ENCODE peak calls at places on chromosomes 6 and 20, in nine cellular contexts. One of them, this sample, is unnamed.

GRCh38 chr6:160027931-160028330 is 59.0 kb downstream of the IGF2R start:
- DNase-seq in brain microvascular endothelial cell: peak; percentile 47
- DNase-seq in fibroblast of villous mesenchyme: no peak
- DNase-seq in heart left ventricle: no peak
- DNase-seq in upper lobe of right lung: no peak
- DNase-seq in tibial nerve: no peak
- DNase-seq in RWPE2: no peak
- DNase-seq in pancreas: no peak
- DNase-seq in colonic mucosa: no peak
- DNase-seq in this sample: no peak

GRCh38 chr6:28807682-28808280 is 116.0 kb downstream of the TRIM27 start:
- DNase-seq in brain microvascular endothelial cell: peak; percentile 80
- DNase-seq in fibroblast of villous mesenchyme: peak; percentile 33
- DNase-seq in heart left ventricle: no peak
- DNase-seq in upper lobe of right lung: no peak
- DNase-seq in tibial nerve: no peak
- DNase-seq in RWPE2: no peak
- DNase-seq in pancreas: no peak
- DNase-seq in colonic mucosa: peak; percentile 42
- DNase-seq in this sample: no peak

GRCh38 chr20:40728996-40729395 is 40.0 kb upstream of the MAFB start:
- DNase-seq in brain microvascular endothelial cell: no peak
- DNase-seq in fibroblast of villous mesenchyme: no peak
- DNase-seq in heart left ventricle: no peak
- DNase-seq in upper lobe of right lung: no peak
- DNase-seq in tibial nerve: no peak
- DNase-seq in RWPE2: no peak
- DNase-seq in pancreas: no peak
- DNase-seq in colonic mucosa: no peak
- DNase-seq in this sample: no peak

GRCh38 chr6:115753446-115753845 is 307.2 kb downstream of the FRK start:
- DNase-seq in brain microvascular endothelial cell: no peak
- DNase-seq in fibroblast of villous mesenchyme: no peak
- DNase-seq in heart left ventricle: no peak
- DNase-seq in upper lobe of right lung: no peak
- DNase-seq in tibial nerve: no peak
- DNase-seq in RWPE2: no peak
- DNase-seq in pancreas: no peak
- DNase-seq in colonic mucosa: no peak
- DNase-seq in this sample: no peak

GRCh38 chr20:40268321-40269075 is 420.5 kb downstream of the MAFB start:
- DNase-seq in brain microvascular endothelial cell: no peak
- DNase-seq in fibroblast of villous mesenchyme: peak; percentile 62
- DNase-seq in heart left ventricle: no peak
- DNase-seq in upper lobe of right lung: no peak
- DNase-seq in tibial nerve: no peak
- DNase-seq in RWPE2: no peak
- DNase-seq in pancreas: no peak
- DNase-seq in colonic mucosa: no peak
- DNase-seq in this sample: no peak

GRCh38 chr6:81806793-81807565 is 54.5 kb upstream of the TENT5A start:
- DNase-seq in brain microvascular endothelial cell: no peak
- DNase-seq in fibroblast of villous mesenchyme: no peak
- DNase-seq in heart left ventricle: no peak
- DNase-seq in upper lobe of right lung: no peak
- DNase-seq in tibial nerve: no peak
- DNase-seq in RWPE2: no peak
- DNase-seq in pancreas: no peak
- DNase-seq in colonic mucosa: peak; percentile 48
- DNase-seq in this sample: no peak

GRCh38 chr6:143745160-143746133 is 67.7 kb downstream of the PHACTR2 start:
- DNase-seq in brain microvascular endothelial cell: peak; percentile 64
- DNase-seq in fibroblast of villous mesenchyme: peak; percentile 79
- DNase-seq in heart left ventricle: no peak
- DNase-seq in upper lobe of right lung: peak; percentile 70
- DNase-seq in tibial nerve: no peak
- DNase-seq in RWPE2: no peak
- DNase-seq in pancreas: no peak
- DNase-seq in colonic mucosa: peak; percentile 77
- DNase-seq in this sample: no peak

GRCh38 chr6:137767931-137768690 is 98.9 kb upstream of the TNFAIP3 start:
- DNase-seq in brain microvascular endothelial cell: peak; percentile 57
- DNase-seq in fibroblast of villous mesenchyme: peak; percentile 81
- DNase-seq in heart left ventricle: no peak
- DNase-seq in upper lobe of right lung: no peak
- DNase-seq in tibial nerve: no peak
- DNase-seq in RWPE2: no peak
- DNase-seq in pancreas: no peak
- DNase-seq in colonic mucosa: no peak
- DNase-seq in this sample: no peak

GRCh38 chr6:68639826-68640505 is 4.9 kb downstream of the ADGRB3 start:
- DNase-seq in brain microvascular endothelial cell: no peak
- DNase-seq in fibroblast of villous mesenchyme: no peak
- DNase-seq in heart left ventricle: no peak
- DNase-seq in upper lobe of right lung: no peak
- DNase-seq in tibial nerve: no peak
- DNase-seq in RWPE2: no peak
- DNase-seq in pancreas: no peak
- DNase-seq in colonic mucosa: no peak
- DNase-seq in this sample: no peak

GRCh38 chr6:31734703-31735500 is 1.4 kb downstream of the CLIC1 start:
- DNase-seq in brain microvascular endothelial cell: peak; percentile 50
- DNase-seq in fibroblast of villous mesenchyme: peak; percentile 62
- DNase-seq in heart left ventricle: peak; percentile 77
- DNase-seq in upper lobe of right lung: no peak
- DNase-seq in tibial nerve: no peak
- DNase-seq in RWPE2: no peak
- DNase-seq in pancreas: no peak
- DNase-seq in colonic mucosa: peak; percentile 83
- DNase-seq in this sample: peak; percentile 51

GRCh38 chr20:4896971-4897497 is 104.3 kb downstream of the SLC23A2 start:
- DNase-seq in brain microvascular endothelial cell: no peak
- DNase-seq in fibroblast of villous mesenchyme: no peak
- DNase-seq in heart left ventricle: no peak
- DNase-seq in upper lobe of right lung: no peak
- DNase-seq in tibial nerve: no peak
- DNase-seq in RWPE2: no peak
- DNase-seq in pancreas: no peak
- DNase-seq in colonic mucosa: peak; percentile 36
- DNase-seq in this sample: no peak

GRCh38 chr6:51901766-51902165 is 185.6 kb downstream of the PKHD1 start:
- DNase-seq in brain microvascular endothelial cell: no peak
- DNase-seq in fibroblast of villous mesenchyme: no peak
- DNase-seq in heart left ventricle: no peak
- DNase-seq in upper lobe of right lung: no peak
- DNase-seq in tibial nerve: no peak
- DNase-seq in RWPE2: no peak
- DNase-seq in pancreas: no peak
- DNase-seq in colonic mucosa: no peak
- DNase-seq in this sample: no peak

GRCh38 chr6:73968358-73968757 is 272.4 kb downstream of the CD109 start:
- DNase-seq in brain microvascular endothelial cell: no peak
- DNase-seq in fibroblast of villous mesenchyme: no peak
- DNase-seq in heart left ventricle: no peak
- DNase-seq in upper lobe of right lung: no peak
- DNase-seq in tibial nerve: no peak
- DNase-seq in RWPE2: no peak
- DNase-seq in pancreas: no peak
- DNase-seq in colonic mucosa: no peak
- DNase-seq in this sample: no peak

GRCh38 chr6:2663123-2663522 is 87.6 kb downstream of the MYLK4 start:
- DNase-seq in brain microvascular endothelial cell: no peak
- DNase-seq in fibroblast of villous mesenchyme: no peak
- DNase-seq in heart left ventricle: no peak
- DNase-seq in upper lobe of right lung: no peak
- DNase-seq in tibial nerve: no peak
- DNase-seq in RWPE2: no peak
- DNase-seq in pancreas: no peak
- DNase-seq in colonic mucosa: no peak
- DNase-seq in this sample: no peak

GRCh38 chr20:35661013-35661412 is 3.7 kb downstream of the CPNE1 start:
- DNase-seq in brain microvascular endothelial cell: no peak
- DNase-seq in fibroblast of villous mesenchyme: no peak
- DNase-seq in heart left ventricle: no peak
- DNase-seq in upper lobe of right lung: no peak
- DNase-seq in tibial nerve: no peak
- DNase-seq in RWPE2: no peak
- DNase-seq in pancreas: no peak
- DNase-seq in colonic mucosa: no peak
- DNase-seq in this sample: no peak

GRCh38 chr6:39790772-39791171 is 1.4 kb upstream of the DAAM2 start:
- DNase-seq in brain microvascular endothelial cell: no peak
- DNase-seq in fibroblast of villous mesenchyme: peak; percentile 33
- DNase-seq in heart left ventricle: no peak
- DNase-seq in upper lobe of right lung: no peak
- DNase-seq in tibial nerve: no peak
- DNase-seq in RWPE2: no peak
- DNase-seq in pancreas: no peak
- DNase-seq in colonic mucosa: no peak
- DNase-seq in this sample: no peak

GRCh38 chr20:1328680-1329330 is at the start of gene SDCBP2:
- DNase-seq in brain microvascular endothelial cell: no peak
- DNase-seq in fibroblast of villous mesenchyme: no peak
- DNase-seq in heart left ventricle: no peak
- DNase-seq in upper lobe of right lung: peak; percentile 77
- DNase-seq in tibial nerve: no peak
- DNase-seq in RWPE2: peak; percentile 89
- DNase-seq in pancreas: peak; percentile 92
- DNase-seq in colonic mucosa: peak; percentile 94
- DNase-seq in this sample: peak; percentile 74

GRCh38 chr6:160051390-160051789 is 70.2 kb upstream of the SLC22A1 start:
- DNase-seq in brain microvascular endothelial cell: no peak
- DNase-seq in fibroblast of villous mesenchyme: no peak
- DNase-seq in heart left ventricle: no peak
- DNase-seq in upper lobe of right lung: no peak
- DNase-seq in tibial nerve: no peak
- DNase-seq in RWPE2: no peak
- DNase-seq in pancreas: no peak
- DNase-seq in colonic mucosa: no peak
- DNase-seq in this sample: no peak

GRCh38 chr6:7691675-7692452 is 34.0 kb upstream of the BMP6 start:
- DNase-seq in brain microvascular endothelial cell: peak; percentile 67
- DNase-seq in fibroblast of villous mesenchyme: peak; percentile 28
- DNase-seq in heart left ventricle: peak; percentile 41
- DNase-seq in upper lobe of right lung: no peak
- DNase-seq in tibial nerve: no peak
- DNase-seq in RWPE2: peak; percentile 91
- DNase-seq in pancreas: no peak
- DNase-seq in colonic mucosa: peak; percentile 32
- DNase-seq in this sample: no peak

GRCh38 chr6:44665143-44665542 is 277.6 kb downstream of the CDC5L start:
- DNase-seq in brain microvascular endothelial cell: no peak
- DNase-seq in fibroblast of villous mesenchyme: no peak
- DNase-seq in heart left ventricle: no peak
- DNase-seq in upper lobe of right lung: no peak
- DNase-seq in tibial nerve: no peak
- DNase-seq in RWPE2: peak; percentile 8
- DNase-seq in pancreas: no peak
- DNase-seq in colonic mucosa: no peak
- DNase-seq in this sample: no peak

GRCh38 chr6:15522026-15522425 is 140.8 kb downstream of the DTNBP1 start:
- DNase-seq in brain microvascular endothelial cell: no peak
- DNase-seq in fibroblast of villous mesenchyme: no peak
- DNase-seq in heart left ventricle: no peak
- DNase-seq in upper lobe of right lung: peak; percentile 48
- DNase-seq in tibial nerve: no peak
- DNase-seq in RWPE2: no peak
- DNase-seq in pancreas: no peak
- DNase-seq in colonic mucosa: no peak
- DNase-seq in this sample: peak; percentile 43

GRCh38 chr6:99736302-99736701 is 129.7 kb downstream of the PRDM13 start:
- DNase-seq in brain microvascular endothelial cell: no peak
- DNase-seq in fibroblast of villous mesenchyme: no peak
- DNase-seq in heart left ventricle: no peak
- DNase-seq in upper lobe of right lung: no peak
- DNase-seq in tibial nerve: no peak
- DNase-seq in RWPE2: no peak
- DNase-seq in pancreas: no peak
- DNase-seq in colonic mucosa: no peak
- DNase-seq in this sample: no peak

GRCh38 chr6:17486680-17487079 is 93.3 kb downstream of the CAP2 start:
- DNase-seq in brain microvascular endothelial cell: no peak
- DNase-seq in fibroblast of villous mesenchyme: no peak
- DNase-seq in heart left ventricle: peak; percentile 44
- DNase-seq in upper lobe of right lung: no peak
- DNase-seq in tibial nerve: no peak
- DNase-seq in RWPE2: no peak
- DNase-seq in pancreas: no peak
- DNase-seq in colonic mucosa: no peak
- DNase-seq in this sample: no peak
- TF ChIP-seq CTCF in brain microvascular endothelial cell: no peak
- TF ChIP-seq CTCF in fibroblast of villous mesenchyme: no peak
- TF ChIP-seq CTCF in heart left ventricle: no peak
- TF ChIP-seq CTCF in upper lobe of right lung: no peak
- TF ChIP-seq CTCF in tibial nerve: no peak
- TF ChIP-seq CTCF in RWPE2: no peak
- TF ChIP-seq CTCF in pancreas: no peak
- TF ChIP-seq CTCF in colonic mucosa: no peak
- TF ChIP-seq CTCF in this sample: no peak

GRCh38 chr20:15582146-15582776 is 991.0 kb downstream of the KIF16B start:
- DNase-seq in brain microvascular endothelial cell: no peak
- DNase-seq in fibroblast of villous mesenchyme: peak; percentile 33
- DNase-seq in heart left ventricle: no peak
- DNase-seq in upper lobe of right lung: no peak
- DNase-seq in tibial nerve: no peak
- DNase-seq in RWPE2: no peak
- DNase-seq in pancreas: no peak
- DNase-seq in colonic mucosa: no peak
- DNase-seq in this sample: no peak
- TF ChIP-seq CTCF in brain microvascular endothelial cell: no peak
- TF ChIP-seq CTCF in fibroblast of villous mesenchyme: no peak
- TF ChIP-seq CTCF in heart left ventricle: no peak
- TF ChIP-seq CTCF in upper lobe of right lung: no peak
- TF ChIP-seq CTCF in tibial nerve: no peak
- TF ChIP-seq CTCF in RWPE2: no peak
- TF ChIP-seq CTCF in pancreas: no peak
- TF ChIP-seq CTCF in colonic mucosa: no peak
- TF ChIP-seq CTCF in this sample: no peak

DNA sequence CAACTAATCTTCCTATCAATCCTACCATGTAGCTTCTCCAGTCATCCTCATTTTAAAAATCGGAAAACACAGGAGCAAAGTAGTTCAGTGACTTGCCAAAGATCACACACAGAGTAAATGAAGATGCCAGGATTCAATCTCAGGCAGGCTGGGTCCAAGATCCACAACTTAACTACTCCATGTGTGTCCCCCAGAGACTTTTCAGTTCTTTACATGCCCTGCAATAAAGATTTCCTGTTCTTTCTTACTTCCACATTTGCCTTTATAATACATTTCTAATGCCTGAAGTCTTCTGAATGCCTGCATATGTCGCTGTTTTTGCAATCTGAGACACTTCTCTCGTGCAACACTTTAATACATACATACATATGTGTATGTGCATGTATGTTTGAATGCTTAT is 121.7 kb upstream of the MARCKS start:
- DNase-seq in brain microvascular endothelial cell: no peak
- DNase-seq in fibroblast of villous mesenchyme: no peak
- DNase-seq in heart left ventricle: no peak
- DNase-seq in upper lobe of right lung: no peak
- DNase-seq in tibial nerve: no peak
- DNase-seq in RWPE2: no peak
- DNase-seq in pancreas: no peak
- DNase-seq in colonic mucosa: no peak
- DNase-seq in this sample: no peak
- TF ChIP-seq CTCF in brain microvascular endothelial cell: no peak
- TF ChIP-seq CTCF in fibroblast of villous mesenchyme: no peak
- TF ChIP-seq CTCF in heart left ventricle: no peak
- TF ChIP-seq CTCF in upper lobe of right lung: no peak
- TF ChIP-seq CTCF in tibial nerve: no peak
- TF ChIP-seq CTCF in RWPE2: no peak
- TF ChIP-seq CTCF in pancreas: no peak
- TF ChIP-seq CTCF in colonic mucosa: no peak
- TF ChIP-seq CTCF in this sample: no peak

GRCh38 chr20:47493175-47493953 is 8.3 kb upstream of the NCOA3 start:
- DNase-seq in brain microvascular endothelial cell: peak; percentile 68
- DNase-seq in fibroblast of villous mesenchyme: peak; percentile 90
- DNase-seq in heart left ventricle: peak; percentile 87
- DNase-seq in upper lobe of right lung: peak; percentile 89
- DNase-seq in tibial nerve: peak; percentile 90
- DNase-seq in RWPE2: peak; percentile 85
- DNase-seq in pancreas: peak; percentile 90
- DNase-seq in colonic mucosa: peak; percentile 94
- DNase-seq in this sample: peak; percentile 90
- TF ChIP-seq CTCF in brain microvascular endothelial cell: no peak
- TF ChIP-seq CTCF in fibroblast of villous mesenchyme: no peak
- TF ChIP-seq CTCF in heart left ventricle: no peak
- TF ChIP-seq CTCF in upper lobe of right lung: no peak
- TF ChIP-seq CTCF in tibial nerve: no peak
- TF ChIP-seq CTCF in RWPE2: no peak
- TF ChIP-seq CTCF in pancreas: no peak
- TF ChIP-seq CTCF in colonic mucosa: no peak
- TF ChIP-seq CTCF in this sample: no peak